ENCODE peak calls at places on chromosomes 12 and 14, in ten cellular contexts. Z is choroid plexus epithelial cell, M is GM23338, Q is foreskin fibroblast, S is lower leg skin, I is progenitor cell of endocrine pancreas, C is mesothelial cell of epicardium, B is AG09309, K is hepatocyte, X is astrocyte of the cerebellum. D is an unnamed sample.

GRCh38 chr12:123960029-123960428 is 12.6 kb downstream of the CCDC92 start:
- DNase-seq in B (no peak), M (no peak), C (no peak), S (no peak), I (no peak), X (no peak), Z (no peak), K (no peak), Q (peak), D (no peak)

GRCh38 chr14:72903707-72904106 is 9.8 kb upstream of the DPF3 start:
- DNase-seq in M (no peak), Q (no peak), C (no peak), Z (peak), I (no peak), K (no peak), X (no peak), S (no peak), B (no peak), D (no peak)

GRCh38 chr12:6925543-6926279 is 2.0 kb upstream of the ATN1 start:
- DNase-seq in S (peak), C (no peak), Q (peak), K (peak), B (peak), X (no peak), Z (peak), M (peak), I (no peak), D (peak)

GRCh38 chr12:1781770-1782169 is 38.6 kb upstream of the LRTM2 start:
- DNase-seq in I (no peak), Q (peak), C (no peak), M (peak), Z (peak), X (no peak), B (no peak), K (no peak), S (no peak), D (no peak)

GRCh38 chr12:126926023-126926600 is 1340.9 kb upstream of the TMEM132C start:
- DNase-seq in X (no peak), B (no peak), M (no peak), K (no peak), S (no peak), Z (no peak), C (no peak), Q (no peak), I (no peak), D (no peak)

GRCh38 chr12:31961137-31961536 is 1.9 kb downstream of the RESF1 start:
- DNase-seq in S (no peak), M (no peak), K (no peak), B (no peak), Z (no peak), X (no peak), I (no peak), C (no peak), Q (no peak), D (no peak)

GRCh38 chr12:26317942-26318565 is 122.7 kb downstream of the SSPN start:
- DNase-seq in Z (peak), C (no peak), B (no peak), M (no peak), S (no peak), K (no peak), Q (peak), I (no peak), X (no peak), D (no peak)

GRCh38 chr12:117188121-117188665 is 2.1 kb downstream of the FBXO21 start:
- DNase-seq in Z (no peak), M (no peak), K (no peak), C (no peak), Q (no peak), I (no peak), X (no peak), S (no peak), B (no peak), D (no peak)

GRCh38 chr12:71465794-71466193 is 26.2 kb downstream of the LGR5 start:
- DNase-seq in Q (no peak), X (no peak), S (no peak), B (no peak), M (no peak), C (no peak), I (no peak), K (no peak), Z (no peak), D (no peak)

GRCh38 chr12:114933428-114934160 is 249.6 kb upstream of the TBX3 start:
- DNase-seq in Z (peak), X (peak), B (peak), I (no peak), M (no peak), K (peak), S (no peak), Q (peak), C (no peak), D (no peak)

GRCh38 chr14:103199141-103199540 is 75.9 kb downstream of the TNFAIP2 start:
- DNase-seq in X (no peak), Q (peak), M (no peak), S (no peak), B (no peak), C (no peak), K (no peak), Z (peak), I (no peak), D (no peak)

GRCh38 chr12:33322519-33322918 is 117.1 kb downstream of the SYT10 start:
- DNase-seq in K (no peak), B (no peak), M (no peak), C (no peak), X (no peak), I (no peak), S (no peak), Q (no peak), Z (no peak), D (no peak)

GRCh38 chr12:93441111-93441616 is 583 bp downstream of the UBE2N start:
- DNase-seq in I (no peak), X (no peak), Q (peak), S (no peak), Z (no peak), C (no peak), K (peak), B (no peak), M (peak), D (peak)

GRCh38 chr14:102086972-102087761 is at the start of gene HSP90AA1:
- DNase-seq in Z (peak), Q (peak), I (peak), M (peak), S (peak), B (peak), K (peak), C (peak), X (peak), D (peak)
- TF ChIP-seq CTCF in Z (no peak), Q (no peak), I (peak), M (peak), S (no peak), B (no peak), K (peak), C (no peak), X (peak), D (no peak)

GRCh38 chr12:94795520-94795919 is 145.2 kb upstream of the TMCC3 start:
- DNase-seq in Q (peak), C (no peak), Z (peak), S (no peak), I (no peak), K (peak), M (peak), X (peak), B (peak), D (no peak)
- TF ChIP-seq CTCF in Q (no peak), C (no peak), Z (peak), S (no peak), I (no peak), K (peak), M (no peak), X (peak), B (no peak), D (no peak)

DNA sequence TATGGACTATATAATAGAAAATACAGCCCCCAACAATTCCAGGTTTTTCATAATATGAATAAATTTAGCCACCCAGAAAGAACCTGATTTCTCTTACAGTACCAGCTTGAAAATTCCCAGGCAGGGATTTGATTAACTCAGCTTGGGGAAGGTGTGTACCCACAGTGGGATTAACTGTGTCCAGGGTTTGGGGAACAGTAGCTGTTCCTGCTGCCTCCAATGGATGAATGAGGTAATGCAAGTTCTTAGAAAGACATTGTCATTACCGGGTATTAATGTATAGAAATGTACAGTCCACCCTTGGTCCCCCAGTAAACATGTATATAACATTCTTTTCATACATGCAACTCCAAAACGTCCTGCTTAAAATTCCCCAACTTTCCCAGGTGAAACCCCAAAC is 115.6 kb downstream of the LRIG3 start:
- DNase-seq in X (no peak), Q (peak), S (no peak), Z (no peak), B (no peak), I (no peak), C (no peak), M (peak), K (no peak), D (no peak)
- TF ChIP-seq CTCF in X (peak), Q (peak), S (no peak), Z (peak), B (peak), I (peak), C (peak), M (peak), K (peak), D (peak)

GRCh38 chr14:75711134-75711795 is 50.2 kb downstream of the TTLL5 start:
- DNase-seq in X (peak), B (peak), M (peak), I (peak), Z (peak), S (no peak), K (peak), C (no peak), Q (peak), D (peak)
- TF ChIP-seq CTCF in X (peak), B (peak), M (peak), I (peak), Z (peak), S (no peak), K (peak), C (peak), Q (peak), D (peak)

GRCh38 chr14:93788557-93789365 is 476 bp upstream of the PRIMA1 start:
- DNase-seq in S (no peak), M (peak), I (peak), K (peak), C (peak), Q (peak), Z (no peak), B (no peak), X (no peak), D (peak)
- TF ChIP-seq CTCF in S (no peak), M (peak), I (peak), K (peak), C (no peak), Q (no peak), Z (no peak), B (no peak), X (no peak), D (no peak)

GRCh38 chr14:64914237-64914971 is at the start of gene CHURC1:
- DNase-seq in B (peak), S (peak), X (peak), Z (peak), Q (peak), K (peak), M (peak), I (peak), C (peak), D (peak)

GRCh38 chr14:64915797-64916196 is 1.5 kb downstream of the CHURC1 start:
- DNase-seq in S (no peak), K (no peak), B (no peak), M (no peak), Z (no peak), Q (no peak), C (no peak), X (no peak), I (no peak), D (no peak)

GRCh38 chr14:64915025-64915424 is 770 bp downstream of the CHURC1 start:
- DNase-seq in Q (no peak), Z (no peak), K (no peak), I (no peak), M (no peak), B (no peak), X (no peak), S (no peak), C (no peak), D (no peak)

GRCh38 chr14:64912256-64912655 is 2.0 kb upstream of the CHURC1 start:
- DNase-seq in I (no peak), M (no peak), B (no peak), Z (peak), Q (no peak), S (no peak), K (no peak), X (no peak), C (no peak), D (no peak)

GRCh38 chr14:64910847-64911495 is 3.3 kb upstream of the CHURC1 start:
- DNase-seq in Q (peak), I (no peak), Z (peak), X (peak), B (no peak), M (peak), C (no peak), S (no peak), K (peak), D (no peak)
- TF ChIP-seq CTCF in Q (peak), I (peak), Z (peak), X (peak), B (peak), M (peak), C (peak), S (no peak), K (peak), D (peak)